ENCODE peak calls at places on chromosomes 12 and 14, in nine cellular contexts. One of them, this sample, is unnamed.

GRCh38 chr12:32761716-32762115 is 6.0 kb upstream of the YARS2 start:
- DNase-seq in astrocyte: no peak
- DNase-seq in HepG2: no peak
- DNase-seq in neural progenitor cell: no peak
- DNase-seq in GM23338: no peak
- DNase-seq in PC-3: no peak
- DNase-seq in hepatocyte: no peak
- DNase-seq in fibroblast of lung: no peak
- DNase-seq in mammary epithelial cell: no peak
- DNase-seq in this sample: no peak

GRCh38 chr12:62466018-62466595 is 519 bp upstream of the MON2 start:
- DNase-seq in HepG2: peak; percentile 6
- DNase-seq in hepatocyte: peak; percentile 37
- DNase-seq in mammary epithelial cell: peak; percentile 27
- DNase-seq in PC-3: peak; percentile 44
- DNase-seq in fibroblast of lung: peak; percentile 27
- DNase-seq in astrocyte: peak; percentile 20
- DNase-seq in GM23338: peak; percentile 78
- DNase-seq in neural progenitor cell: peak; percentile 61
- DNase-seq in this sample: no peak

GRCh38 chr14:75770635-75771034 is 109.6 kb downstream of the TTLL5 start:
- DNase-seq in HepG2: no peak
- DNase-seq in hepatocyte: no peak
- DNase-seq in astrocyte: no peak
- DNase-seq in mammary epithelial cell: no peak
- DNase-seq in neural progenitor cell: no peak
- DNase-seq in PC-3: no peak
- DNase-seq in fibroblast of lung: no peak
- DNase-seq in GM23338: no peak
- DNase-seq in this sample: no peak

GRCh38 chr12:106248849-106249371 is 1.1 kb upstream of the CKAP4 start:
- DNase-seq in HepG2: no peak
- DNase-seq in GM23338: no peak
- DNase-seq in neural progenitor cell: no peak
- DNase-seq in astrocyte: peak; percentile 47
- DNase-seq in mammary epithelial cell: peak; percentile 46
- DNase-seq in hepatocyte: no peak
- DNase-seq in fibroblast of lung: peak; percentile 34
- DNase-seq in PC-3: peak; percentile 42
- DNase-seq in this sample: no peak

GRCh38 chr12:111451649-111452129 is 46.0 kb downstream of the SH2B3 start:
- DNase-seq in PC-3: peak; percentile 72
- DNase-seq in astrocyte: no peak
- DNase-seq in hepatocyte: peak; percentile 58
- DNase-seq in mammary epithelial cell: peak; percentile 26
- DNase-seq in GM23338: peak; percentile 52
- DNase-seq in neural progenitor cell: peak; percentile 39
- DNase-seq in HepG2: peak; percentile 53
- DNase-seq in fibroblast of lung: peak; percentile 69
- DNase-seq in this sample: no peak

GRCh38 chr14:21923820-21924219 is 250.2 kb upstream of the OR4E1 start:
- DNase-seq in neural progenitor cell: no peak
- DNase-seq in HepG2: no peak
- DNase-seq in astrocyte: no peak
- DNase-seq in mammary epithelial cell: no peak
- DNase-seq in PC-3: no peak
- DNase-seq in hepatocyte: no peak
- DNase-seq in GM23338: no peak
- DNase-seq in fibroblast of lung: no peak
- DNase-seq in this sample: no peak

GRCh38 chr12:49539406-49540228 is 787 bp downstream of the KCNH3 start:
- DNase-seq in GM23338: no peak
- DNase-seq in fibroblast of lung: no peak
- DNase-seq in PC-3: no peak
- DNase-seq in neural progenitor cell: no peak
- DNase-seq in astrocyte: no peak
- DNase-seq in hepatocyte: peak; percentile 7
- DNase-seq in HepG2: no peak
- DNase-seq in mammary epithelial cell: no peak
- DNase-seq in this sample: no peak

GRCh38 chr14:89543420-89543790 is 126.4 kb upstream of the FOXN3 start:
- DNase-seq in fibroblast of lung: peak; percentile 19
- DNase-seq in astrocyte: peak; percentile 44
- DNase-seq in neural progenitor cell: peak; percentile 46
- DNase-seq in hepatocyte: no peak
- DNase-seq in mammary epithelial cell: no peak
- DNase-seq in HepG2: no peak
- DNase-seq in PC-3: no peak
- DNase-seq in GM23338: peak; percentile 58
- DNase-seq in this sample: no peak

GRCh38 chr12:48940181-48940580 is 14.9 kb upstream of the FKBP11 start:
- DNase-seq in HepG2: no peak
- DNase-seq in neural progenitor cell: no peak
- DNase-seq in hepatocyte: no peak
- DNase-seq in GM23338: no peak
- DNase-seq in PC-3: no peak
- DNase-seq in mammary epithelial cell: no peak
- DNase-seq in fibroblast of lung: no peak
- DNase-seq in astrocyte: no peak
- DNase-seq in this sample: no peak

GRCh38 chr12:80352476-80352875 is 91.6 kb upstream of the PTPRQ start:
- DNase-seq in PC-3: peak; percentile 32
- DNase-seq in mammary epithelial cell: peak; percentile 36
- DNase-seq in astrocyte: peak; percentile 13
- DNase-seq in HepG2: no peak
- DNase-seq in neural progenitor cell: peak; percentile 18
- DNase-seq in GM23338: peak; percentile 4
- DNase-seq in hepatocyte: no peak
- DNase-seq in fibroblast of lung: no peak
- DNase-seq in this sample: no peak

GRCh38 chr14:93085916-93086315 is 29.8 kb downstream of the ITPK1 start:
- DNase-seq in neural progenitor cell: peak; percentile 85
- DNase-seq in mammary epithelial cell: peak; percentile 55
- DNase-seq in fibroblast of lung: no peak
- DNase-seq in HepG2: no peak
- DNase-seq in GM23338: peak; percentile 64
- DNase-seq in hepatocyte: no peak
- DNase-seq in astrocyte: peak; percentile 24
- DNase-seq in PC-3: peak; percentile 45
- DNase-seq in this sample: peak; percentile 66

GRCh38 chr14:80933282-80933681 is 8.3 kb downstream of the CEP128 start:
- DNase-seq in astrocyte: no peak
- DNase-seq in mammary epithelial cell: no peak
- DNase-seq in GM23338: no peak
- DNase-seq in PC-3: no peak
- DNase-seq in HepG2: no peak
- DNase-seq in fibroblast of lung: no peak
- DNase-seq in hepatocyte: no peak
- DNase-seq in neural progenitor cell: no peak
- DNase-seq in this sample: no peak

GRCh38 chr12:83827860-83828259 is 1084.7 kb downstream of the SLC6A15 start:
- DNase-seq in astrocyte: no peak
- DNase-seq in HepG2: no peak
- DNase-seq in neural progenitor cell: peak; percentile 54
- DNase-seq in fibroblast of lung: peak; percentile 59
- DNase-seq in GM23338: peak; percentile 76
- DNase-seq in mammary epithelial cell: no peak
- DNase-seq in PC-3: peak; percentile 54
- DNase-seq in hepatocyte: peak; percentile 7
- DNase-seq in this sample: no peak

GRCh38 chr14:26414933-26415332 is 182.9 kb downstream of the NOVA1 start:
- DNase-seq in astrocyte: no peak
- DNase-seq in PC-3: no peak
- DNase-seq in HepG2: no peak
- DNase-seq in fibroblast of lung: no peak
- DNase-seq in mammary epithelial cell: no peak
- DNase-seq in neural progenitor cell: no peak
- DNase-seq in GM23338: no peak
- DNase-seq in hepatocyte: peak; percentile 19
- DNase-seq in this sample: no peak

GRCh38 chr14:97212399-97212798 is 415.2 kb downstream of the VRK1 start:
- DNase-seq in PC-3: no peak
- DNase-seq in neural progenitor cell: no peak
- DNase-seq in hepatocyte: no peak
- DNase-seq in fibroblast of lung: no peak
- DNase-seq in GM23338: no peak
- DNase-seq in HepG2: no peak
- DNase-seq in astrocyte: no peak
- DNase-seq in mammary epithelial cell: no peak
- DNase-seq in this sample: no peak

GRCh38 chr12:78792052-78792698 is 72.4 kb upstream of the SYT1 start:
- DNase-seq in PC-3: no peak
- DNase-seq in GM23338: no peak
- DNase-seq in neural progenitor cell: no peak
- DNase-seq in astrocyte: no peak
- DNase-seq in mammary epithelial cell: no peak
- DNase-seq in hepatocyte: no peak
- DNase-seq in HepG2: no peak
- DNase-seq in fibroblast of lung: no peak
- DNase-seq in this sample: no peak

GRCh38 chr12:115267464-115267863 is 583.5 kb upstream of the TBX3 start:
- DNase-seq in GM23338: no peak
- DNase-seq in HepG2: no peak
- DNase-seq in neural progenitor cell: no peak
- DNase-seq in fibroblast of lung: no peak
- DNase-seq in PC-3: no peak
- DNase-seq in mammary epithelial cell: no peak
- DNase-seq in hepatocyte: no peak
- DNase-seq in astrocyte: no peak
- DNase-seq in this sample: no peak

GRCh38 chr14:62796431-62796830 is 248.8 kb downstream of the KCNH5 start:
- DNase-seq in fibroblast of lung: no peak
- DNase-seq in mammary epithelial cell: peak; percentile 75
- DNase-seq in hepatocyte: no peak
- DNase-seq in GM23338: no peak
- DNase-seq in neural progenitor cell: no peak
- DNase-seq in astrocyte: no peak
- DNase-seq in HepG2: no peak
- DNase-seq in PC-3: peak; percentile 64
- DNase-seq in this sample: peak; percentile 0

GRCh38 chr12:126258190-126258589 is 1193.0 kb downstream of the AACS start:
- DNase-seq in hepatocyte: no peak
- DNase-seq in HepG2: no peak
- DNase-seq in GM23338: no peak
- DNase-seq in astrocyte: no peak
- DNase-seq in fibroblast of lung: no peak
- DNase-seq in PC-3: no peak
- DNase-seq in mammary epithelial cell: no peak
- DNase-seq in neural progenitor cell: no peak
- DNase-seq in this sample: no peak

GRCh38 chr14:91839754-91840153 is 27.6 kb downstream of the TC2N start:
- DNase-seq in fibroblast of lung: no peak
- DNase-seq in astrocyte: no peak
- DNase-seq in neural progenitor cell: no peak
- DNase-seq in PC-3: no peak
- DNase-seq in HepG2: no peak
- DNase-seq in GM23338: no peak
- DNase-seq in hepatocyte: no peak
- DNase-seq in mammary epithelial cell: no peak
- DNase-seq in this sample: no peak
- H3K4me1 ChIP-seq in fibroblast of lung: no peaks in the 10 kb centered on the region
- H3K4me1 ChIP-seq in astrocyte: no peaks in the 10 kb centered on the region
- H3K4me1 ChIP-seq in neural progenitor cell: no peaks in the 10 kb centered on the region
- H3K4me1 ChIP-seq in PC-3: peaks cover 5% of the 10 kb centered on the region
- H3K4me1 ChIP-seq in HepG2: no peaks in the 10 kb centered on the region
- H3K4me1 ChIP-seq in GM23338: peaks cover 13% of the 10 kb centered on the region
- H3K4me1 ChIP-seq in hepatocyte: peaks cover 11% of the 10 kb centered on the region
- H3K4me1 ChIP-seq in mammary epithelial cell: peaks cover 8% of the 10 kb centered on the region
- H3K4me1 ChIP-seq in this sample: peaks cover 4% of the 10 kb centered on the region

GRCh38 chr14:36659822-36660735 is 1.6 kb upstream of the PAX9 start:
- DNase-seq in mammary epithelial cell: no peak
- DNase-seq in GM23338: peak; percentile 62
- DNase-seq in astrocyte: no peak
- DNase-seq in hepatocyte: no peak
- DNase-seq in HepG2: no peak
- DNase-seq in fibroblast of lung: no peak
- DNase-seq in neural progenitor cell: peak; percentile 59
- DNase-seq in PC-3: no peak
- DNase-seq in this sample: no peak
- TF ChIP-seq EZH2 in mammary epithelial cell: peak; percentile 57
- TF ChIP-seq EZH2 in GM23338: peak; percentile 91
- TF ChIP-seq EZH2 in astrocyte: peak; percentile 84
- TF ChIP-seq EZH2 in hepatocyte: peak; percentile 18
- TF ChIP-seq EZH2 in HepG2: peak; percentile 53
- TF ChIP-seq EZH2 in fibroblast of lung: peak; percentile 73
- TF ChIP-seq EZH2 in neural progenitor cell: no peak
- TF ChIP-seq EZH2 in PC-3: no peak
- TF ChIP-seq EZH2 in this sample: no peak

DNA sequence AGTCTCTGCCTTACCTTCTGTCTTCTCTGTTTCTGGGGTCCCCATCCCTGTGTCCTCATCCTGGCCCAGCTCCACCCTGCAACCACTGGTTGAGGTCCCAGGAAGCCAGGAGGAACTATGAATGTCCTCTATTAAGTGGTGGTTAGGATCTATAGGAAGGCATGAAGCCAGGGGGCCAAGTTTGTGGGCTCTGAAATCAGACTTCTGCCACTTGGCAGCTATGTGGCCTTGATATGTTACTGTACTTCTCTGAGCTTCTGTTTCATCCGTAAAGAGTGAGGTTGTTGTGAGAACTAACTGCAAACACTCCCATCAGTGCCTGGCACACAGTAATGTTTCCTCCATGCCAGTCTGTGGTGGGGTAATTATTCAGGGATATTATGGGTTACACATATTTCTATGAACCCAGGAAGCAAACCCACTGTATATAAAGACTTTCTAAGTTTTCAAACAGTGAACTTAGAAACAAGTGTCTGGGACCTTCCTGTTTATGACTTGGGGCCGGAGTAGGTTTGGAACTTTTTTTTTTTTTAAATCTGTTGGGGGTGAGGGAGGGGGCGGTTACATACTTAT is 57.4 kb downstream of the PLXNC1 start:
- DNase-seq in PC-3: no peak
- DNase-seq in HepG2: no peak
- DNase-seq in fibroblast of lung: no peak
- DNase-seq in neural progenitor cell: no peak
- DNase-seq in hepatocyte: no peak
- DNase-seq in astrocyte: no peak
- DNase-seq in GM23338: no peak
- DNase-seq in mammary epithelial cell: no peak
- DNase-seq in this sample: no peak
- H3K4me1 ChIP-seq in PC-3: peaks cover 19% of the 10 kb centered on the region
- H3K4me1 ChIP-seq in HepG2: peaks cover 51% of the 10 kb centered on the region
- H3K4me1 ChIP-seq in fibroblast of lung: no peaks in the 10 kb centered on the region
- H3K4me1 ChIP-seq in neural progenitor cell: no peaks in the 10 kb centered on the region
- H3K4me1 ChIP-seq in hepatocyte: peaks cover 5% of the 10 kb centered on the region
- H3K4me1 ChIP-seq in astrocyte: no peaks in the 10 kb centered on the region
- H3K4me1 ChIP-seq in GM23338: peaks cover 27% of the 10 kb centered on the region
- H3K4me1 ChIP-seq in mammary epithelial cell: peaks cover 11% of the 10 kb centered on the region
- H3K4me1 ChIP-seq in this sample: peaks cover 9% of the 10 kb centered on the region

DNA sequence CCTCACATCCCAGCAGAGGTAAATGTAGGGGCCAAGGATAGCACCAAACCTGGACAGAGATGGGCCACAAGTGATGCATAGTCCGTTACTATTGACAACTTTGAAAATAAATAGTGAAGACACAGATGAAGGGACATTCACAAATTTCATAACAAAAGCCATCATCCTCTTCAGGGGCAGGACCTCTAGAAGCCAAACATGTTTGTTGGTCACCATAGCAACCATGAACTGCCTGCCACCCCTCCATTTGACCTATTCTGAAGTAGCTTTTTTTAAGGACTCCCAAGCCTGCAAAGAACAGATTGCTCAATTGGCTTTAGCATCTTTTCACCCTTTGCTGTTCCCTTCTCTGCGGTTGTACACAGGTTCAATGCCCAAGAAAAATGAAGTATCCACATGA is 35.7 kb upstream of the MDM1 start:
- DNase-seq in hepatocyte: no peak
- DNase-seq in neural progenitor cell: no peak
- DNase-seq in GM23338: peak; percentile 35
- DNase-seq in astrocyte: no peak
- DNase-seq in mammary epithelial cell: peak; percentile 21
- DNase-seq in HepG2: no peak
- DNase-seq in fibroblast of lung: no peak
- DNase-seq in PC-3: no peak
- DNase-seq in this sample: no peak
- TF ChIP-seq EZH2 in hepatocyte: no peak
- TF ChIP-seq EZH2 in neural progenitor cell: no peak
- TF ChIP-seq EZH2 in GM23338: no peak
- TF ChIP-seq EZH2 in astrocyte: no peak
- TF ChIP-seq EZH2 in mammary epithelial cell: no peak
- TF ChIP-seq EZH2 in HepG2: no peak
- TF ChIP-seq EZH2 in fibroblast of lung: no peak
- TF ChIP-seq EZH2 in PC-3: no peak
- TF ChIP-seq EZH2 in this sample: no peak

This sample was measured in keratinocyte.